ENCODE peak calls at places on chromosomes 16 and 17, in four cellular contexts. P is activated B cell treated with CpG ODN at 0.5 μM for 24 hours, C is WTC11, J is B cell. W is an unnamed sample.

GRCh38 chr16:14181371-14182050 is 110.4 kb downstream of the MRTFB start:
- DNase-seq in P (no peak), C (no peak), J (no peak), W (no peak)

GRCh38 chr16:65666132-65666869 is 544.4 kb upstream of the CDH11 start:
- DNase-seq in P (no peak), C (no peak), J (no peak), W (no peak)

GRCh38 chr16:83847371-83848225 is 39.8 kb downstream of the HSBP1 start:
- DNase-seq in P (no peak), C (no peak), J (no peak), W (no peak)

GRCh38 chr16:16118337-16118736 is 105.0 kb downstream of the ABCC6 start:
- DNase-seq in P (no peak), C (no peak), J (no peak), W (no peak)

GRCh38 chr17:4747847-4748246 is 8.1 kb upstream of the CXCL16 start:
- DNase-seq in P (no peak), C (no peak), J (no peak), W (no peak)

GRCh38 chr16:17339764-17340541 is 130.8 kb downstream of the XYLT1 start:
- DNase-seq in P (no peak), C (no peak), J (no peak), W (no peak)

GRCh38 chr17:67027031-67027628 is 17.2 kb upstream of the CACNG1 start:
- DNase-seq in P (no peak), C (no peak), J (no peak), W (no peak)

GRCh38 chr17:58527949-58528348 is 13.5 kb upstream of the MTMR4 start:
- DNase-seq in P (no peak), C (no peak), J (no peak), W (no peak)

GRCh38 chr16:1297413-1297773 is 12.0 kb upstream of the UBE2I start:
- DNase-seq in P (no peak), C (no peak), J (no peak), W (no peak)

GRCh38 chr17:19311421-19312215 is 50.9 kb downstream of the B9D1 start:
- DNase-seq in P (no peak), C (no peak), J (no peak), W (no peak)

GRCh38 chr17:49887086-49887743 is 39.3 kb upstream of the TAC4 start:
- DNase-seq in P (no peak), C (peak; percentile 56), J (no peak), W (peak; percentile 56)

GRCh38 chr17:2994441-2994840 is 69.0 kb downstream of the OR1D5 start:
- DNase-seq in P (no peak), C (no peak), J (no peak), W (no peak)

GRCh38 chr17:28370035-28370743 is at the start of gene VTN:
- DNase-seq in P (no peak), C (peak; percentile 56), J (no peak), W (peak; percentile 54)

GRCh38 chr16:72214821-72215220 is 42.9 kb upstream of the PMFBP1 start:
- DNase-seq in P (no peak), C (no peak), J (no peak), W (no peak)

GRCh38 chr16:4064950-4065352 is 51.3 kb downstream of the ADCY9 start:
- DNase-seq in P (no peak), C (no peak), J (no peak), W (no peak)

GRCh38 chr17:17691468-17692263 is 10.4 kb downstream of the RAI1 start:
- DNase-seq in P (peak; percentile 36), C (no peak), J (no peak), W (no peak)

GRCh38 chr17:79189264-79189663 is 114.6 kb downstream of the ENGASE start:
- DNase-seq in P (no peak), C (no peak), J (no peak), W (no peak)

GRCh38 chr16:79628501-79628975 is 28.0 kb upstream of the MAF start:
- DNase-seq in P (no peak), C (no peak), J (no peak), W (no peak)

GRCh38 chr16:3021449-3022207 is 1.5 kb downstream of the TNFRSF12A start:
- DNase-seq in P (peak; percentile 72), C (peak; percentile 97), J (peak; percentile 88), W (peak; percentile 81)

GRCh38 chr17:82399030-82399429 is 19.1 kb upstream of the HEXD start:
- DNase-seq in P (no peak), C (no peak), J (no peak), W (no peak)

GRCh38 chr17:73335591-73336503 is 24.0 kb upstream of the CDC42EP4 start:
- DNase-seq in P (no peak), C (no peak), J (no peak), W (no peak)

GRCh38 chr16:71373073-71373472 is 14.6 kb downstream of the CALB2 start:
- DNase-seq in P (no peak), C (no peak), J (no peak), W (no peak)

GRCh38 chr16:89924925-89925307 is 1.8 kb downstream of the TUBB3 start:
- DNase-seq in P (no peak), C (no peak), J (no peak), W (no peak)

GRCh38 chr17:78127240-78127887 is 1.2 kb downstream of the TMC6 start:
- DNase-seq in P (peak; percentile 52), C (no peak), J (peak; percentile 80), W (peak; percentile 45)

GRCh38 chr16:77335652-77336234 is 99.1 kb downstream of the ADAMTS18 start:
- DNase-seq in P (no peak), C (peak; percentile 18), J (no peak), W (peak; percentile 37)

GRCh38 chr17:17613708-17614114 is 22.2 kb upstream of the PEMT start:
- DNase-seq in P (no peak), C (peak; percentile 75), J (peak; percentile 49), W (peak; percentile 42)

GRCh38 chr16:57041182-57042156 is 50.9 kb upstream of the CPNE2 start:
- DNase-seq in P (peak; percentile 59), C (no peak), J (peak; percentile 48), W (no peak)

DNA sequence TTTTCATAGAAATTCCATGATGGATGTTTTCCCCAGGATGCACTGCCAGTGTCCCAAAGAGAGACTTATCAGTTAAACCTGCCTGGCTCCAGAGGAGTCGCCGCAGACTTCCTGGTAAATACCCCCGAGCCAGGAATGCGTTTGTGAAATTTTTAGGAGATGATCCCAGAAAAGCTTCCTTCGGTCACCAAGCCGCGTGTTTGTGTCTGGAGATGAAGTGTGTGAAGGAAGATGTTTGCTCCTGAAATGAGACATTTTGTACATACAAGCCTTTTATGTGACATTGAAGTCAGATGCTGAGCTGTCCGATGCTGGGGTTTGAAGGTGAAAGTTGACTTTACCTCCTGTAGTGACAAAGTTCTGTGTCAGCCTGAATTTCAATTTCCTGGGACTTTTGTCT is 188.7 kb downstream of the MSI2 start:
- DNase-seq in P (no peak), C (no peak), J (no peak), W (no peak)
- TF ChIP-seq CTCF in P (no peak), C (no peak), J (no peak), W (no peak)

DNA sequence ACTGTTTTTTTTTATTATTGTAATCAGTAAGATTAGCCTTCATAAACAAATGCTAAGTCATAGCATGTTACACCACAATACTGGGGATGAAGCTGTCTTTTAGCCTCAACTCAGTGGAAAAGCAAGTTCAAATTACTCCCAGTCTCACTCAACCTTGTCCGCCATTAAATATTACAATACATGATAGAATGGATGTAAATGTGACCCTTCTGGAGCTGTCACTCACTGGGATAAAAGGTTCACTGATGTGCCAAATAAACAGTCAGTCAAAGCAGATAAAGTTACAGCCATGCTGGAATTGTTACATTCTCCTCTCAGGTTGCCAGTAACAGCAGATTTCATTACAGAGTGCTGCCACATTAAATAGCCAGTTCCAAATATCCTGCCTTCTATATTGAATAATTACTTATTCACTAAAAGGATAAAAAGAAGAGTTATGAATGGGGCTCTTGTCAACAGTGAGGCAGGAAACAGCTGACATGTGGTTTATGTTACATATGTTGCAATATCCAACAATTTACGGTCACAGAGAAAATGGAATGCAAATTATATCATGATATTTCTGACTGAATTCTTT is 53.4 kb downstream of the BRIP1 start:
- DNase-seq in P (no peak), C (no peak), J (no peak), W (no peak)
- TF ChIP-seq CTCF in P (no peak), C (no peak), J (no peak), W (no peak)

GRCh38 chr17:42520540-42520951 is 15.5 kb upstream of the NAGLU start:
- DNase-seq in P (no peak), C (peak; percentile 34), J (no peak), W (no peak)
- TF ChIP-seq CTCF in P (no peak), C (no peak), J (peak; percentile 24), W (peak; percentile 49)

GRCh38 chr17:45398800-45399199 is 33.9 kb downstream of the ARHGAP27 start:
- DNase-seq in P (no peak), C (no peak), J (no peak), W (no peak)
- TF ChIP-seq CTCF in P (no peak), C (no peak), J (no peak), W (no peak)

DNA sequence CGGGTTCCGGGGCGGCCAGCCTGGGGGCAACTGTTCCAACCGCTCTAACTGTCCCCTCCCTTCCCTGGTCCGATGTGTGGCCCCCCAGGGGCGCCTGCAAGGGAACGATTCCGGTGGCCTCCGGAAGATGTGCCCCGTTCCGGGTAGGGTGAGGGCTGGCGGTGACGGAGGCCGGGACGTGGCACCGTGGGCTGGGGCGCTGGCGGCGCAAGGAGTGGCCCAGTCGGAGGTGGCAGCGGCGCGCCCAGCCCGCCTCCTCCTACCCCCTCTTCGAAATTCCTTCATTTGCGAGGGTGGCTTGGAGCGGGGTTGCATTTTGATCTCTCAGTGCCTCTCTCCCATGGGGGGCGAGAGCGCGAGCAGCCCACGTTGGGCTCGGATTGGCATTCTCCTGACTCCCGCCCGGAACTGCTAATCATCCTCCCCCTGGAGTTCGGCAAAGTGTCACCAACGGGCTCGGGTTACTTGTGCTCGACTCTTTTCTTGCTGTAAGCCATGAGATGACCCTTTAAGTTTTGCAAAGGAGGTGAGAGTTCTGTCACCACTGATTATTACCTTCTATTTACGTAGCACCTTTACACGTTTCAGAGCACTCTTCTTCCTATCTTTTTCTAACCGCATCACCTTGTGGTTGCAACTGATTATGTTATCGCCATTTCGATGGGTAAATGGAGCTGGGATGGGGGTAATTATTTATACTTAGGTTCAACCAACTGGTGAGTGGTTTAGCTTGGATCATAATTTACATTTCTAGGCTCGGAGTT is 667 bp downstream of the NDEL1 start:
- DNase-seq in P (no peak), C (peak; percentile 55), J (peak; percentile 69), W (peak; percentile 25)
- TF ChIP-seq CTCF in P (no peak), C (no peak), J (no peak), W (no peak)

DNA sequence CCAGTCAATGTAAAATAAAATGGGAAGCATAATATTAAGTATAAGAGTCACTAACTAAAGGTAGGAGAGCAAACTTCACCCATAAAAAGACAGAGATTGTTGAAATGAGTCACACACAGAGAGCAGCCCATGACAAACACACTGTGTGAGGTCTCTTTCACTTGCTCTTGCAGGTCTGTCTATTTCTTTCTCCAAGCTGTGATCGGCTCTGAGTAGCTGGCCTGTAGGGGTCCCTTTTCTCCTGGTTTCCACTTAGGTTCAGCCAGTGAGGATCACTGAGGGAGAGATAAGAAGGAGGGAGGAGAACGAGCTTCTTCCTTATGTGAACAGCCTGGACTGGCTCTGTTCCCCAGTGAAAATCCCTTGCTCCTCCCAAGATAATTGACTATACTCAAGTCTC is 133.7 kb upstream of the HS3ST3A1 start:
- DNase-seq in P (no peak), C (peak; percentile 23), J (no peak), W (no peak)
- TF ChIP-seq CTCF in P (no peak), C (no peak), J (no peak), W (no peak)

GRCh38 chr16:30866031-30866430 is 27.8 kb downstream of the BCL7C start:
- DNase-seq in P (no peak), C (no peak), J (no peak), W (no peak)

GRCh38 chr16:30870904-30871303 is 23.0 kb downstream of the BCL7C start:
- DNase-seq in P (no peak), C (no peak), J (no peak), W (no peak)

GRCh38 chr16:30867747-30868146 is 26.1 kb downstream of the BCL7C start:
- DNase-seq in P (no peak), C (no peak), J (no peak), W (no peak)
- TF ChIP-seq CTCF in P (no peak), C (no peak), J (no peak), W (no peak)